ENCODE peak calls at places on chromosomes 2 and 18, in eight cellular contexts. K, U, S, Q, P, N, O and A are unnamed samples.

GRCh38 chr2:33535409-33535808 is 59.0 kb downstream of the RASGRP3 start:
- DNase-seq in K (no peak), U (no peak), S (no peak), Q (no peak), P (no peak), N (no peak), O (no peak), A (no peak)

GRCh38 chr18:80115035-80115434 is 6.0 kb downstream of the ADNP2 start:
- DNase-seq in K (no peak), U (no peak), S (no peak), Q (no peak), P (no peak), N (no peak), O (no peak), A (no peak)

GRCh38 chr2:69830045-69830905 is 815 bp downstream of the GMCL1 start:
- DNase-seq in K (peak; percentile 44), U (peak; percentile 41), S (peak; percentile 48), Q (no peak), P (peak; percentile 63), N (peak; percentile 76), O (peak; percentile 24), A (peak; percentile 81)

GRCh38 chr2:231189571-231190495 is 8.6 kb upstream of the ARMC9 start:
- DNase-seq in K (no peak), U (no peak), S (peak; percentile 52), Q (peak; percentile 77), P (no peak), N (no peak), O (no peak), A (peak; percentile 90)

GRCh38 chr2:12728221-12728777 is 11.6 kb downstream of the TRIB2 start:
- DNase-seq in K (no peak), U (no peak), S (no peak), Q (no peak), P (no peak), N (no peak), O (no peak), A (no peak)

GRCh38 chr2:192194065-192194865 is 468 bp downstream of the TMEFF2 start:
- DNase-seq in K (no peak), U (peak; percentile 27), S (no peak), Q (no peak), P (peak; percentile 61), N (peak; percentile 70), O (no peak), A (peak; percentile 75)

GRCh38 chr2:180959787-180960186 is 20.6 kb upstream of the UBE2E3 start:
- DNase-seq in K (no peak), U (no peak), S (no peak), Q (no peak), P (no peak), N (no peak), O (no peak), A (no peak)

GRCh38 chr2:240905176-240905781 is 857 bp upstream of the CROCC2 start:
- DNase-seq in K (no peak), U (no peak), S (peak; percentile 46), Q (peak; percentile 31), P (peak; percentile 54), N (no peak), O (no peak), A (peak; percentile 78)

GRCh38 chr2:64860936-64861335 is 128.3 kb upstream of the SLC1A4 start:
- DNase-seq in K (no peak), U (no peak), S (peak; percentile 2), Q (no peak), P (no peak), N (no peak), O (no peak), A (no peak)

GRCh38 chr18:77055429-77056310 is 76.9 kb downstream of the MBP start:
- DNase-seq in K (no peak), U (no peak), S (peak; percentile 43), Q (no peak), P (peak; percentile 76), N (no peak), O (no peak), A (no peak)

GRCh38 chr2:143907801-143908200 is 612.1 kb downstream of the ZEB2 start:
- DNase-seq in K (no peak), U (no peak), S (no peak), Q (no peak), P (no peak), N (no peak), O (no peak), A (no peak)

GRCh38 chr2:233482616-233483015 is 84.0 kb downstream of the USP40 start:
- DNase-seq in K (no peak), U (no peak), S (no peak), Q (no peak), P (no peak), N (no peak), O (no peak), A (no peak)

GRCh38 chr2:202009019-202009481 is 24.6 kb upstream of the FZD7 start:
- DNase-seq in K (no peak), U (no peak), S (no peak), Q (no peak), P (no peak), N (no peak), O (no peak), A (peak; percentile 77)

GRCh38 chr2:240810621-240811020 is 9.4 kb downstream of the KIF1A start:
- DNase-seq in K (no peak), U (no peak), S (no peak), Q (no peak), P (no peak), N (peak; percentile 37), O (no peak), A (peak; percentile 59)

GRCh38 chr2:230601510-230601909 is 111.1 kb upstream of the CAB39 start:
- DNase-seq in K (no peak), U (no peak), S (no peak), Q (no peak), P (no peak), N (no peak), O (no peak), A (no peak)

GRCh38 chr2:99624682-99625081 is 134.9 kb upstream of the REV1 start:
- DNase-seq in K (no peak), U (no peak), S (no peak), Q (no peak), P (no peak), N (no peak), O (no peak), A (no peak)

GRCh38 chr2:43110442-43110871 is 115.9 kb downstream of the ZFP36L2 start:
- DNase-seq in K (no peak), U (no peak), S (no peak), Q (peak; percentile 65), P (peak; percentile 61), N (peak; percentile 42), O (no peak), A (no peak)

GRCh38 chr2:112690853-112691390 is 29.9 kb upstream of the NT5DC4 start:
- DNase-seq in K (peak; percentile 71), U (peak; percentile 76), S (peak; percentile 71), Q (no peak), P (no peak), N (peak; percentile 84), O (peak; percentile 43), A (peak; percentile 82)

GRCh38 chr2:220006152-220006551 is 378.7 kb downstream of the SLC4A3 start:
- DNase-seq in K (no peak), U (no peak), S (no peak), Q (peak; percentile 49), P (no peak), N (no peak), O (peak; percentile 63), A (no peak)

GRCh38 chr2:25165992-25166618 is 2.3 kb downstream of the POMC start:
- DNase-seq in K (peak; percentile 53), U (peak; percentile 81), S (peak; percentile 40), Q (no peak), P (no peak), N (peak; percentile 87), O (no peak), A (no peak)
- TF ChIP-seq CTCF in K (peak; percentile 60), U (peak; percentile 94), S (no peak), Q (no peak), P (no peak), N (peak; percentile 67), O (no peak), A (peak; percentile 12)

GRCh38 chr18:36735130-36735529 is 93.7 kb downstream of the TPGS2 start:
- DNase-seq in K (no peak), U (no peak), S (no peak), Q (no peak), P (no peak), N (no peak), O (no peak), A (no peak)

GRCh38 chr18:36736094-36736493 is 92.7 kb downstream of the TPGS2 start:
- DNase-seq in K (no peak), U (no peak), S (no peak), Q (no peak), P (no peak), N (no peak), O (no peak), A (no peak)

GRCh38 chr18:36733150-36733549 is 95.7 kb downstream of the TPGS2 start:
- DNase-seq in K (no peak), U (no peak), S (no peak), Q (no peak), P (no peak), N (no peak), O (no peak), A (no peak)

GRCh38 chr18:36734589-36734988 is 94.2 kb downstream of the TPGS2 start:
- DNase-seq in K (no peak), U (no peak), S (no peak), Q (no peak), P (no peak), N (no peak), O (no peak), A (no peak)

GRCh38 chr18:36737321-36737720 is 91.5 kb downstream of the TPGS2 start:
- DNase-seq in K (no peak), U (no peak), S (no peak), Q (no peak), P (no peak), N (no peak), O (no peak), A (no peak)
- H3K27ac ChIP-seq in K (no peak overlapping the region), U (no peak overlapping the region), S (no peak overlapping the region), Q (no peak overlapping the region), P (no peak overlapping the region), N (no peak overlapping the region), O (no peak overlapping the region), A (no peak overlapping the region)

DNA sequence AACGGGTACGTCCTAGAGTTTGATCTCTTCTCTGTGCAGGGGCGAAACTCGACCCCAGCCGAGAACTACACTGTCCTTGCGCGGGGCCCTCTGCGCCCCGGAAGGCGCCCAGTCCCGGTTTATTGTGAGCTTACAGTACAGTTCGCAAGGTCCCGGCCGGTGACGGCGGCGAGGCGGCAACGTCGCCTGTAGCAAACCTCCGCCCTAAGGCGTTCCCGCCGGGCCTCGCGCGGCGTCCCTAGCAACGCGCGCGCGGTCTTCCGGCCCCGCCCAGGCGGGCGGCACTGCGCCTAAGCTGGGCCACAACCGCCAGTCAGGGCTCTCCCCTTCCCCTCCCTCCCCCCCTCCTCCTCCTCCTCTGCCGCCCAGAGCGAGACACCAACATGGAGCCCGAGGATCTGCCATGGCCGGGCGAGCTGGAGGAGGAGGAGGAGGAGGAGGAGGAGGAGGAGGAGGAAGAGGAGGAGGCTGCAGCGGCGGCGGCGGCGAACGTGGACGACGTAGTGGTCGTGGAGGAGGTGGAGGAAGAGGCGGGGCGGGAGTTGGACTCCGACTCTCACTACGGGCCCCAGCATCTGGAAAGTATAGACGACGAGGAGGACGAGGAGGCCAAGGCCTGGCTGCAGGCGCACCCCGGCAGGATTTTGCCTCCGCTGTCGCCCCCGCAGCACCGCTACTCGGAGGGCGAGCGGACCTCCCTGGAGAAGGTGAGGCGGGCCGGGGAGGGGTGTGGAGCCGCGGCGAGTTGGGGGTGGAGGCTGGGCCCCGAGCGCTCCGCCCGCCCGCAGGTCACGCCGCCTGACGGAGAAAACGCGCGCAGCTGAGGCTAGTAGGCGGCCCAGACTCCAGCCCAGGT is at the start of gene ALMS1:
- DNase-seq in K (peak; percentile 94), U (peak; percentile 95), S (peak; percentile 88), Q (peak; percentile 90), P (peak; percentile 95), N (peak; percentile 94), O (peak; percentile 61), A (peak; percentile 97)
- TF ChIP-seq CTCF in K (no peak), U (peak; percentile 22), S (peak; percentile 29), Q (peak; percentile 35), P (no peak), N (peak; percentile 49), O (peak; percentile 29), A (no peak)

GRCh38 chr2:84846041-84846663 is 34.7 kb downstream of the TRABD2A start:
- DNase-seq in K (no peak), U (peak; percentile 67), S (no peak), Q (no peak), P (no peak), N (peak; percentile 47), O (no peak), A (no peak)
- H3K27ac ChIP-seq in K (no peak overlapping the region), U (peak overlapping the region; percentile 39), S (peak overlapping the region; percentile 56), Q (no peak overlapping the region), P (no peak overlapping the region), N (no peak overlapping the region), O (no peak overlapping the region), A (no peak overlapping the region)